ENCODE peak calls at places on chromosomes 16 and 17, in four cellular contexts. O is left lung, C is epithelial cell of proximal tubule, W is mesothelial cell of epicardium. V is an unnamed sample.

GRCh38 chr17:17147821-17148220 is 58.3 kb downstream of the PLD6 start:
- DNase-seq in O (peak), W (no peak), C (no peak), V (no peak)

GRCh38 chr17:72488542-72489272 is 367.9 kb downstream of the SOX9 start:
- DNase-seq in O (no peak), W (no peak), C (no peak), V (no peak)

GRCh38 chr17:46262271-46262670 is 32.7 kb upstream of the LRRC37A start:
- DNase-seq in W (no peak), C (no peak), O (no peak), V (no peak)

GRCh38 chr16:87057951-87058560 is 259.1 kb downstream of the C16orf95 start:
- DNase-seq in W (peak), O (no peak), C (no peak), V (no peak)

GRCh38 chr17:33521784-33522183 is 228.7 kb upstream of the ASIC2 start:
- DNase-seq in O (no peak), C (no peak), W (no peak), V (no peak)

GRCh38 chr17:36947922-36948716 is 635 bp upstream of the AATF start:
- DNase-seq in W (no peak), C (no peak), O (no peak), V (no peak)

GRCh38 chr17:2789700-2790099 is 6.5 kb upstream of the RAP1GAP2 start:
- DNase-seq in C (no peak), W (no peak), O (no peak), V (no peak)

GRCh38 chr17:8020776-8021564 is 17.9 kb upstream of the ALOX15B start:
- DNase-seq in O (no peak), C (no peak), W (no peak), V (no peak)

GRCh38 chr17:83198366-83199341 is 119.2 kb downstream of the METRNL start:
- DNase-seq in O (peak), C (no peak), W (no peak), V (peak)

GRCh38 chr16:80027007-80027965 is 426.7 kb upstream of the MAF start:
- DNase-seq in C (peak), O (peak), W (peak), V (peak)

GRCh38 chr17:31699281-31699680 is 159.8 kb downstream of the COPRS start:
- DNase-seq in O (no peak), W (no peak), C (no peak), V (no peak)

GRCh38 chr16:4426021-4426684 is 485 bp downstream of the DNAJA3 start:
- DNase-seq in W (no peak), C (no peak), O (no peak), V (no peak)
- TF ChIP-seq CTCF in W (no peak), C (no peak), O (no peak), V (no peak)

GRCh38 chr17:35947156-35947585 is 3.7 kb upstream of the LYZL6 start:
- DNase-seq in O (no peak), C (no peak), W (peak), V (peak)
- TF ChIP-seq CTCF in O (peak), C (peak), W (peak), V (peak)

DNA sequence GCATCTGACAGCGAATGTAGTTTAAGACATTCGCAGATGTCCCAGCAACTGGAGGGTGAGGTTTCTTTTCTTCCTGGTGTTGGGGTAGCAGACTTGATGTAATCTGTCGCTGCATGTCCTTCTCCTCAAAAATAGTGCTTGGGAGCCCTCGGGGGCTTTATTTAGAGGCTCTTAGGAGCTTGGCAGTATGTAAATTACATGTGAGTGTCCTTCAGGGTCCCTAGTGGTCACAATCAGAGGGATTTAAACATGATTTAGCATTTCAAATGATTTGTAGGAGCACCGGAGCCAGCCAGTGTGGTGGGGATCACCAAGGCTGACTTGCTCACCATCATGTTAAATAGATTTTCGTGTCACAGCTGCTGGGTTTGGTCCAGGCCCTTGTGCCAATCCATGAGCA is 8.8 kb upstream of the SALL1 start:
- DNase-seq in W (no peak), C (no peak), O (no peak), V (no peak)
- TF ChIP-seq CTCF in W (no peak), C (no peak), O (no peak), V (no peak)

DNA sequence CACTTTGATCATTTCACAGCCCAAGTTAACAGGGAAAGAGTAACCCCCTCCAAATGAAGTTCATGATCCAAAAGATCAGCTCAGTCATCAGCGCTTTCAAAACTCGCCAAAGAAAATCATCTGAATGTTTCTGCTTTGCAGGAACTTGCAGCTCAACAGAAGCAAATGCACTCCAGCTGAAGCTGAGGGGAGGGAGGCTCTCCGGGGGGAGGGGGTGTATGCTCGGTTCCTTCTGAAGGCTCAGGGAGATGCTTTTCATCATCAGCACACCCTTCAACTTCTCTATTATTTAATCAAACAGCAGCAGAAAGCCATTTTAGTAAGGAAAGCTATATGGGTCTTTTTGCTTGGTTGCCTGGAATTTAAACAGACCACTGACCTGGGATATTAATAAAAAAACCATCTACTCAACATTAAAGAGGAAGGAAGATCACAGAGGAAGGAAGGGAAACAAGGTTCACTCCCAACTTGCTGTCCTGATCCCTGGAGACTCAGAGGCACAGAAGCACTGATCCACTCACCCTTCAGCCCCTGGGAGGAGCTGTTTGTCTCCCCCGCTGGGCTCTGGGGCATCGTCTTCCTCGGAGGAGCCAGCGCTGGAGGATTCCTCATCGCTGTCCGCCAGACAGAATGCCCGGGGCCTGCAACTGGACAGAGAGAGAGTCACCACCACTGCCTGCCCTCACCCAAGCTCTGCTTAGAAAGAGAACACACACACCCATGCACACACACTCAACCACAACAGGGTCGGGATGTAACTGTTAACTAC is 24.6 kb upstream of the ERN1 start:
- DNase-seq in O (no peak), W (no peak), C (no peak), V (no peak)
- TF ChIP-seq CTCF in O (no peak), W (no peak), C (no peak), V (no peak)

DNA sequence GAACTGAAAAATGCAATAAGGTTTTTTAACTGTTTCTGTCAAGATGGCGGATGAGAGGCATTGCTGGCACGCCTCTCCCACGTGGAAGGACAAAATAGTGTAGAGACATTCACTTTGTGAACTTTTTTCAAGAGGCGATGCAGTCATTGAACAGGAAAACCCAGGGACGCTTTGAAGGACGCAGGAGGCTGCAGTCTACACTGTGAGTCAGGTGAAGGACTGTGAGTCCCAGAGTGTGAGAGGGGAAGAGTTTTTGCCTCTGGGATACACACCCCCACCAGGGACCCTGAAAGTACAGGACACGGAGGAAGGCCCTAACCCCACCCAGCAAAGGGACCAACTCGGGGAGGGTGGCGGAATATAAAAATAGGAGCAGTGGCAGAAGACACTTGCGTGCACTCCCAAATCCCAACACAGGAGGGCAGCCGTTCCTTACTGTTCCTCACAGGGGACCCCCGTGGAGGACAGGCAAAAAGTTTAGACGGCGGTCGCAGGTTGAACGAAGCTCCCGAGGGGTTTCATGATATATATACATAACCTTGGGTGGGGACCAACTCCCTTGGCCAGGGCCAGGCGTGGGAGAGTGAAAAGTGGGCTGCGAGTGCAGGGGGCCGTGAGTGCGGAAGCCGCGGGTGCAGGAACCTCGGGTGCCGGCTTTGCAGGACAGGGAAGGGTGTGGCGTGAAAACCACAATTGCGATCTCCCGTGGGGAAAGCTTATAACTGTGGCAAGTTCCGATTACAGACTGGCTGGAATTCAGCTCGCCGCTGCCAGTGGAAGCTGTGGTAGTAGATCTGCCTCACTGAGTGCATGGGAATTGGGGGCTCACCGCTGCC is 82.0 kb upstream of the ALOX12 start:
- DNase-seq in C (no peak), W (peak), O (peak), V (peak)
- TF ChIP-seq CTCF in C (peak), W (peak), O (peak), V (peak)